ENCODE peak calls at places on chromosome 10, in six cellular contexts. One of them, this sample, is unnamed.

GRCh38 chr10:48506147-48506917 is 98.5 kb downstream of the ARHGAP22 start:
- DNase-seq in HCT116: peak; percentile 68
- DNase-seq in GM23248: peak; percentile 30
- DNase-seq in hepatocyte: peak; percentile 57
- DNase-seq in neural progenitor cell: no peak
- DNase-seq in GM23338: no peak
- DNase-seq in this sample: no peak

GRCh38 chr10:59317066-59317465 is 45.3 kb downstream of the FAM13C start:
- DNase-seq in GM23248: no peak
- DNase-seq in HCT116: no peak
- DNase-seq in neural progenitor cell: no peak
- DNase-seq in GM23338: no peak
- DNase-seq in hepatocyte: no peak
- DNase-seq in this sample: no peak

GRCh38 chr10:8688881-8689280 is 634.4 kb downstream of the GATA3 start:
- DNase-seq in hepatocyte: no peak
- DNase-seq in HCT116: no peak
- DNase-seq in neural progenitor cell: no peak
- DNase-seq in GM23248: no peak
- DNase-seq in GM23338: no peak
- DNase-seq in this sample: no peak

GRCh38 chr10:69884686-69885085 is 83.0 kb downstream of the COL13A1 start:
- DNase-seq in hepatocyte: no peak
- DNase-seq in GM23338: no peak
- DNase-seq in neural progenitor cell: no peak
- DNase-seq in GM23248: no peak
- DNase-seq in HCT116: no peak
- DNase-seq in this sample: no peak

GRCh38 chr10:31262672-31263071 is 56.3 kb upstream of the ZEB1 start:
- DNase-seq in GM23338: no peak
- DNase-seq in hepatocyte: no peak
- DNase-seq in neural progenitor cell: no peak
- DNase-seq in HCT116: no peak
- DNase-seq in GM23248: peak; percentile 51
- DNase-seq in this sample: no peak

GRCh38 chr10:49518982-49519578 is 19.8 kb downstream of the ERCC6 start:
- DNase-seq in hepatocyte: peak; percentile 59
- DNase-seq in GM23338: peak; percentile 75
- DNase-seq in GM23248: peak; percentile 75
- DNase-seq in HCT116: peak; percentile 32
- DNase-seq in neural progenitor cell: peak; percentile 69
- DNase-seq in this sample: peak; percentile 53

GRCh38 chr10:62178568-62178967 is 90.1 kb downstream of the RTKN2 start:
- DNase-seq in HCT116: no peak
- DNase-seq in GM23248: no peak
- DNase-seq in hepatocyte: no peak
- DNase-seq in neural progenitor cell: no peak
- DNase-seq in GM23338: no peak
- DNase-seq in this sample: no peak

GRCh38 chr10:20858292-20859124 is 38.6 kb downstream of the NEBL start:
- DNase-seq in HCT116: peak; percentile 8
- DNase-seq in neural progenitor cell: no peak
- DNase-seq in GM23248: peak; percentile 52
- DNase-seq in hepatocyte: peak; percentile 41
- DNase-seq in GM23338: peak; percentile 56
- DNase-seq in this sample: no peak

GRCh38 chr10:71431216-71431944 is 34.7 kb downstream of the CDH23 start:
- DNase-seq in neural progenitor cell: no peak
- DNase-seq in GM23338: no peak
- DNase-seq in hepatocyte: no peak
- DNase-seq in HCT116: no peak
- DNase-seq in GM23248: no peak
- DNase-seq in this sample: no peak

GRCh38 chr10:78806805-78807221 is 262.0 kb upstream of the ZMIZ1 start:
- DNase-seq in neural progenitor cell: no peak
- DNase-seq in GM23248: peak; percentile 41
- DNase-seq in HCT116: no peak
- DNase-seq in hepatocyte: no peak
- DNase-seq in GM23338: no peak
- DNase-seq in this sample: no peak

GRCh38 chr10:75712241-75712880 is 280.9 kb downstream of the LRMDA start:
- DNase-seq in HCT116: no peak
- DNase-seq in neural progenitor cell: peak; percentile 15
- DNase-seq in hepatocyte: no peak
- DNase-seq in GM23338: peak; percentile 23
- DNase-seq in GM23248: no peak
- DNase-seq in this sample: no peak

GRCh38 chr10:71218833-71219120 is 6.4 kb downstream of the UNC5B start:
- DNase-seq in hepatocyte: no peak
- DNase-seq in GM23248: no peak
- DNase-seq in GM23338: no peak
- DNase-seq in neural progenitor cell: no peak
- DNase-seq in HCT116: no peak
- DNase-seq in this sample: no peak

GRCh38 chr10:72694476-72695369 is 2.8 kb downstream of the MCU start:
- DNase-seq in HCT116: no peak
- DNase-seq in GM23248: peak; percentile 66
- DNase-seq in neural progenitor cell: peak; percentile 11
- DNase-seq in GM23338: no peak
- DNase-seq in hepatocyte: peak; percentile 47
- DNase-seq in this sample: no peak

GRCh38 chr10:27723436-27723835 is 22.2 kb downstream of the MKX start:
- DNase-seq in neural progenitor cell: no peak
- DNase-seq in GM23248: peak; percentile 93
- DNase-seq in hepatocyte: no peak
- DNase-seq in GM23338: peak; percentile 21
- DNase-seq in HCT116: no peak
- DNase-seq in this sample: no peak

GRCh38 chr10:126504051-126504760 is 115.9 kb upstream of the ADAM12 start:
- DNase-seq in HCT116: peak; percentile 68
- DNase-seq in hepatocyte: peak; percentile 67
- DNase-seq in GM23248: peak; percentile 77
- DNase-seq in GM23338: peak; percentile 87
- DNase-seq in neural progenitor cell: peak; percentile 77
- DNase-seq in this sample: peak; percentile 17

GRCh38 chr10:30857803-30858202 is 173.9 kb downstream of the ZNF438 start:
- DNase-seq in hepatocyte: peak; percentile 24
- DNase-seq in GM23248: peak; percentile 80
- DNase-seq in neural progenitor cell: no peak
- DNase-seq in GM23338: no peak
- DNase-seq in HCT116: no peak
- DNase-seq in this sample: no peak

GRCh38 chr10:96377816-96378294 is 19.1 kb upstream of the OPALIN start:
- DNase-seq in neural progenitor cell: peak; percentile 33
- DNase-seq in hepatocyte: peak; percentile 50
- DNase-seq in GM23248: peak; percentile 54
- DNase-seq in GM23338: no peak
- DNase-seq in HCT116: no peak
- DNase-seq in this sample: no peak

GRCh38 chr10:71212249-71213126 is at the start of gene UNC5B:
- DNase-seq in GM23248: peak; percentile 93
- DNase-seq in GM23338: peak; percentile 91
- DNase-seq in neural progenitor cell: peak; percentile 98
- DNase-seq in HCT116: peak; percentile 76
- DNase-seq in hepatocyte: peak; percentile 96
- DNase-seq in this sample: peak; percentile 89

GRCh38 chr10:20202337-20202736 is 386.1 kb downstream of the PLXDC2 start:
- DNase-seq in neural progenitor cell: no peak
- DNase-seq in GM23338: no peak
- DNase-seq in HCT116: no peak
- DNase-seq in GM23248: no peak
- DNase-seq in hepatocyte: no peak
- DNase-seq in this sample: no peak

GRCh38 chr10:2839081-2839725 is 228.1 kb upstream of the PFKP start:
- DNase-seq in neural progenitor cell: peak; percentile 72
- DNase-seq in HCT116: no peak
- DNase-seq in hepatocyte: peak; percentile 49
- DNase-seq in GM23248: peak; percentile 37
- DNase-seq in GM23338: peak; percentile 85
- DNase-seq in this sample: peak; percentile 75

GRCh38 chr10:114879093-114879492 is 57.5 kb downstream of the FHIP2A start:
- DNase-seq in hepatocyte: no peak
- DNase-seq in GM23248: peak; percentile 38
- DNase-seq in neural progenitor cell: peak; percentile 41
- DNase-seq in HCT116: no peak
- DNase-seq in GM23338: no peak
- DNase-seq in this sample: no peak

GRCh38 chr10:71234970-71235681 is 22.8 kb downstream of the UNC5B start:
- DNase-seq in GM23338: no peak
- DNase-seq in neural progenitor cell: peak; percentile 18
- DNase-seq in GM23248: peak; percentile 49
- DNase-seq in hepatocyte: peak; percentile 82
- DNase-seq in HCT116: no peak
- DNase-seq in this sample: no peak

GRCh38 chr10:49612513-49613159 is 1.2 kb upstream of the CHAT start:
- DNase-seq in HCT116: no peak
- DNase-seq in GM23338: peak; percentile 93
- DNase-seq in GM23248: no peak
- DNase-seq in neural progenitor cell: peak; percentile 86
- DNase-seq in hepatocyte: no peak
- DNase-seq in this sample: no peak

GRCh38 chr10:15262036-15262713 is 93.7 kb upstream of the NMT2 start:
- DNase-seq in HCT116: no peak
- DNase-seq in hepatocyte: peak; percentile 18
- DNase-seq in neural progenitor cell: no peak
- DNase-seq in GM23338: no peak
- DNase-seq in GM23248: peak; percentile 43
- DNase-seq in this sample: no peak

GRCh38 chr10:3401491-3401938 is 228.9 kb upstream of the PITRM1 start:
- DNase-seq in HCT116: no peak
- DNase-seq in neural progenitor cell: no peak
- DNase-seq in GM23338: no peak
- DNase-seq in hepatocyte: no peak
- DNase-seq in GM23248: peak; percentile 23
- DNase-seq in this sample: no peak

GRCh38 chr10:24952146-24952700 is at the start of gene PRTFDC1:
- DNase-seq in hepatocyte: peak; percentile 71
- DNase-seq in neural progenitor cell: no peak
- DNase-seq in HCT116: no peak
- DNase-seq in GM23338: peak; percentile 74
- DNase-seq in GM23248: peak; percentile 71
- DNase-seq in this sample: no peak

GRCh38 chr10:61835069-61835908 is 66.2 kb upstream of the ARID5B start:
- DNase-seq in GM23338: peak; percentile 75
- DNase-seq in HCT116: peak; percentile 71
- DNase-seq in neural progenitor cell: peak; percentile 39
- DNase-seq in GM23248: peak; percentile 83
- DNase-seq in hepatocyte: peak; percentile 64
- DNase-seq in this sample: peak; percentile 8

GRCh38 chr10:77350134-77350533 is 287.5 kb downstream of the KCNMA1 start:
- DNase-seq in HCT116: no peak
- DNase-seq in GM23248: no peak
- DNase-seq in neural progenitor cell: no peak
- DNase-seq in GM23338: no peak
- DNase-seq in hepatocyte: no peak
- DNase-seq in this sample: no peak

GRCh38 chr10:98642281-98642680 is 195.5 kb upstream of the HPS1 start:
- DNase-seq in hepatocyte: no peak
- DNase-seq in GM23338: no peak
- DNase-seq in GM23248: peak; percentile 58
- DNase-seq in neural progenitor cell: no peak
- DNase-seq in HCT116: no peak
- DNase-seq in this sample: no peak

DNA sequence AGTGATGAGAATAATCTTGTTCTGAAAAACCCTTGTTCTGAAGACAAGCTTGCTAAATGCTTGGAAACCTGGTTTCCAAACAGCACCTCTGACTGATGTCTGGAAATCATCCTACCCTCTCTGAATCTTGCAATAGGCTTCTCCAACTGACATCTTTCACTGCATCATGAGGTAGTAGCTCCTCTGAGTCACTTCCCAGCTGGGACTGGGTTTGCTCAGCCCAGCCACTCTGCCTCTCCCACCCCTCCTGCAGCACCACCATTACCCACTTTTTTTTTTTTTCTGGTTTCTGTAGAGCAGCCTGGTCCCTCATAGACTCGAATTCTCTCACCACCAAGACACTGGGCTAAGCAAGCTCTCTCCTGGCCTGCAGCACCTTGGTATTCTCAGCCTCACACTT is 919.7 kb downstream of the GRID1 start:
- DNase-seq in hepatocyte: peak; percentile 27
- DNase-seq in GM23338: no peak
- DNase-seq in HCT116: no peak
- DNase-seq in GM23248: no peak
- DNase-seq in neural progenitor cell: no peak
- DNase-seq in this sample: no peak
- TF ChIP-seq EZH2 in hepatocyte: no peak
- TF ChIP-seq EZH2 in GM23338: no peak
- TF ChIP-seq EZH2 in HCT116: no peak
- TF ChIP-seq EZH2 in GM23248: no peak
- TF ChIP-seq EZH2 in neural progenitor cell: no peak
- TF ChIP-seq EZH2 in this sample: no peak

GRCh38 chr10:94104316-94105060 is 110.8 kb downstream of the PLCE1 start:
- DNase-seq in HCT116: no peak
- DNase-seq in GM23338: no peak
- DNase-seq in hepatocyte: no peak
- DNase-seq in neural progenitor cell: no peak
- DNase-seq in GM23248: no peak
- DNase-seq in this sample: no peak

GRCh38 chr10:94103192-94103591 is 109.5 kb downstream of the PLCE1 start:
- DNase-seq in GM23248: no peak
- DNase-seq in hepatocyte: no peak
- DNase-seq in neural progenitor cell: no peak
- DNase-seq in GM23338: no peak
- DNase-seq in HCT116: no peak
- DNase-seq in this sample: no peak

GRCh38 chr10:94102436-94102835 is 108.7 kb downstream of the PLCE1 start:
- DNase-seq in GM23338: no peak
- DNase-seq in hepatocyte: no peak
- DNase-seq in GM23248: no peak
- DNase-seq in HCT116: no peak
- DNase-seq in neural progenitor cell: no peak
- DNase-seq in this sample: no peak

GRCh38 chr10:94105226-94105625 is 111.5 kb downstream of the PLCE1 start:
- DNase-seq in GM23248: no peak
- DNase-seq in HCT116: no peak
- DNase-seq in GM23338: no peak
- DNase-seq in hepatocyte: no peak
- DNase-seq in neural progenitor cell: no peak
- DNase-seq in this sample: no peak

GRCh38 chr10:94103902-94104301 is 110.2 kb downstream of the PLCE1 start:
- DNase-seq in GM23248: peak; percentile 26
- DNase-seq in HCT116: no peak
- DNase-seq in hepatocyte: peak; percentile 28
- DNase-seq in GM23338: no peak
- DNase-seq in neural progenitor cell: no peak
- DNase-seq in this sample: no peak
- H3K4me2 ChIP-seq in GM23248: no peak overlapping the region
- H3K4me2 ChIP-seq in HCT116: no peak overlapping the region
- H3K4me2 ChIP-seq in hepatocyte: peak overlapping the region; percentile 11
- H3K4me2 ChIP-seq in GM23338: no peak overlapping the region
- H3K4me2 ChIP-seq in neural progenitor cell: no peak overlapping the region
- H3K4me2 ChIP-seq in this sample: no peak overlapping the region

GRCh38 chr10:131126321-131127121 is 185.0 kb downstream of the TCERG1L start:
- DNase-seq in hepatocyte: no peak
- DNase-seq in neural progenitor cell: peak; percentile 57
- DNase-seq in GM23248: no peak
- DNase-seq in HCT116: no peak
- DNase-seq in GM23338: no peak
- DNase-seq in this sample: peak; percentile 7
- H3K4me3 ChIP-seq in hepatocyte: no peak overlapping the region
- H3K4me3 ChIP-seq in neural progenitor cell: no peak overlapping the region
- H3K4me3 ChIP-seq in GM23248: no peak overlapping the region
- H3K4me3 ChIP-seq in HCT116: no peak overlapping the region
- H3K4me3 ChIP-seq in GM23338: no peak overlapping the region
- H3K4me3 ChIP-seq in this sample: no peak overlapping the region

GRCh38 chr10:1609038-1609411 is 128.3 kb downstream of the ADARB2 start:
- DNase-seq in hepatocyte: no peak
- DNase-seq in neural progenitor cell: no peak
- DNase-seq in GM23338: no peak
- DNase-seq in HCT116: no peak
- DNase-seq in GM23248: peak; percentile 1
- DNase-seq in this sample: no peak
- TF ChIP-seq EZH2 in hepatocyte: no peak
- TF ChIP-seq EZH2 in neural progenitor cell: no peak
- TF ChIP-seq EZH2 in GM23338: no peak
- TF ChIP-seq EZH2 in HCT116: no peak
- TF ChIP-seq EZH2 in GM23248: no peak
- TF ChIP-seq EZH2 in this sample: no peak